ENCODE peak calls at places on chromosomes 11 and 22, in ten cellular contexts. V, G, Q, C, J, X, O, W, F and U are unnamed samples.
A peak's percentile ranks its signal among the peaks of the same experiment; 100 is the strongest.

GRCh38 chr22:29306830-29307657 is 594 bp downstream of the GAS2L1 start:
- DNase-seq in V (peak; percentile 76), G (peak; percentile 8), Q (peak; percentile 91), C (peak; percentile 73), J (peak; percentile 64), X (peak; percentile 85), O (peak; percentile 43), W (peak; percentile 76), F (peak; percentile 71), U (peak; percentile 86)

GRCh38 chr11:104602643-104603042 is 295.6 kb downstream of the CASP12 start:
- DNase-seq in V (no peak), G (no peak), Q (no peak), C (no peak), J (no peak), X (no peak), O (no peak), W (no peak), F (no peak), U (no peak)

GRCh38 chr22:46457502-46458488 is 79.6 kb downstream of the CELSR1 start:
- DNase-seq in V (peak; percentile 93), G (no peak), Q (no peak), C (no peak), J (no peak), X (no peak), O (peak; percentile 75), W (peak; percentile 78), F (peak; percentile 29), U (no peak)

GRCh38 chr11:46127150-46127638 is 5.9 kb upstream of the PHF21A start:
- DNase-seq in V (peak; percentile 73), G (peak; percentile 16), Q (no peak), C (peak; percentile 58), J (peak; percentile 91), X (no peak), O (peak; percentile 48), W (peak; percentile 67), F (peak; percentile 66), U (peak; percentile 77)

GRCh38 chr22:39151329-39151975 is 1.0 kb downstream of the CBX7 start:
- DNase-seq in V (no peak), G (no peak), Q (peak; percentile 48), C (no peak), J (no peak), X (no peak), O (no peak), W (no peak), F (no peak), U (peak; percentile 80)

GRCh38 chr11:61776561-61777075 is 15.8 kb downstream of the TMEM258 start:
- DNase-seq in V (peak; percentile 37), G (no peak), Q (peak; percentile 94), C (peak; percentile 41), J (peak; percentile 81), X (peak; percentile 80), O (peak; percentile 54), W (peak; percentile 63), F (peak; percentile 61), U (no peak)

GRCh38 chr11:116373107-116373506 is 399.7 kb downstream of the BUD13 start:
- DNase-seq in V (no peak), G (no peak), Q (no peak), C (no peak), J (no peak), X (no peak), O (no peak), W (no peak), F (no peak), U (no peak)

GRCh38 chr11:30876228-30876627 is 290.1 kb upstream of the MPPED2 start:
- DNase-seq in V (no peak), G (no peak), Q (no peak), C (no peak), J (no peak), X (no peak), O (no peak), W (no peak), F (no peak), U (no peak)

GRCh38 chr11:130832571-130833432 is 83.5 kb downstream of the SNX19 start:
- DNase-seq in V (no peak), G (no peak), Q (no peak), C (no peak), J (no peak), X (no peak), O (peak; percentile 12), W (no peak), F (no peak), U (no peak)

GRCh38 chr11:4060182-4060923 is 34.2 kb upstream of the RRM1 start:
- DNase-seq in V (no peak), G (no peak), Q (no peak), C (no peak), J (no peak), X (no peak), O (no peak), W (no peak), F (no peak), U (no peak)

GRCh38 chr11:45663486-45664375 is 1.7 kb downstream of the CHST1 start:
- DNase-seq in V (no peak), G (no peak), Q (no peak), C (no peak), J (no peak), X (no peak), O (no peak), W (no peak), F (no peak), U (no peak)

GRCh38 chr11:62556102-62556871 is 9.7 kb upstream of the AHNAK start:
- DNase-seq in V (peak; percentile 96), G (peak; percentile 84), Q (peak; percentile 95), C (peak; percentile 94), J (peak; percentile 95), X (peak; percentile 61), O (peak; percentile 97), W (peak; percentile 94), F (peak; percentile 95), U (peak; percentile 96)

GRCh38 chr22:42932857-42933782 is 76.0 kb upstream of the ARFGAP3 start:
- DNase-seq in V (no peak), G (no peak), Q (peak; percentile 34), C (no peak), J (no peak), X (no peak), O (peak; percentile 10), W (no peak), F (peak; percentile 33), U (peak; percentile 87)

GRCh38 chr11:78790784-78791183 is 216.1 kb upstream of the NARS2 start:
- DNase-seq in V (no peak), G (no peak), Q (no peak), C (peak; percentile 50), J (no peak), X (no peak), O (no peak), W (no peak), F (no peak), U (no peak)

GRCh38 chr11:109096266-109096665 is 325.7 kb upstream of the C11orf87 start:
- DNase-seq in V (no peak), G (no peak), Q (no peak), C (no peak), J (no peak), X (no peak), O (no peak), W (no peak), F (no peak), U (no peak)

GRCh38 chr11:20003357-20003756 is 156.9 kb downstream of the DBX1 start:
- DNase-seq in V (peak; percentile 74), G (no peak), Q (no peak), C (no peak), J (no peak), X (no peak), O (no peak), W (no peak), F (no peak), U (no peak)

GRCh38 chr22:22018825-22019658 is 36.5 kb upstream of the TOP3B start:
- DNase-seq in V (no peak), G (no peak), Q (no peak), C (no peak), J (no peak), X (no peak), O (no peak), W (no peak), F (no peak), U (no peak)

DNA sequence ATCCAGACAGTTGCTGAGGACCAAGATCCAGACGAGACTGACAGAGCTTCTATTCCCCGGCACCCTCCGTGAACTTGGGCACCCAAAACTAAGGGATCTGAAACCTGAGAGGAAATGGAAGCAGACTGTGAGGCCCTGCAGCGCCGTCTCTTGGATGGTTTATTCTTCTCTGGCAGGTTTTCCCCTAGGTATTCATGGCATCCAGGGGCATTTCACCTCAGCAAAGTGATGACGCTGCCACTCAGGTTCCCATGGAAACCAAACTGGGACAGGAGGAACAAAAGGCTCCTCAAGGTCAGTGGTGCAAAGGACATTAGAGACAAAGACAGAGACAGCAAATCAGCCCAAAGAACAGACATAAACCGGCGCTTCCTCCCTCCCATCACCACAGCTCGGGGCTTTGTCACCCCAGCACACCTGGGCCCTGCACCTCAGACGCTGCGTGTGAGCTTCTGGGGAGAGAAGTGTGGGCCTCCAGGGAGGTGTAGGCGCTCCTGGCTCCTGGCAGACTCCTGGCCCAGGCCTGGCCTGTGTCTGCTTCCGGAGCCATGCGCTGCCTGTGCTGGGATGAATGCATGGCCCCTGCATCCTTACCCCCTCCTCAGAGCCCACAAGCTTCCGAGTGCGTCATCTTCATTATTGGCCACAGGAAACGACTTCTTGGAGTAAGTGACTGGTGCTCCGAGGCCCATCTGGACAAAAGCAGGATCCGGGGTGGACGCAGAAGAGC is 6.0 kb downstream of the TP53AIP1 start:
- DNase-seq in V (no peak), G (no peak), Q (peak; percentile 89), C (no peak), J (no peak), X (no peak), O (no peak), W (no peak), F (no peak), U (peak; percentile 72)
- TF ChIP-seq CTCF in V (no peak), G (no peak), Q (no peak), C (no peak), J (no peak), X (no peak), O (no peak), W (no peak), F (no peak), U (no peak)

GRCh38 chr11:102544594-102544993 is 14.0 kb upstream of the MMP7 start:
- DNase-seq in V (no peak), G (no peak), Q (no peak), C (no peak), J (no peak), X (no peak), O (no peak), W (no peak), F (no peak), U (no peak)
- TF ChIP-seq CTCF in V (no peak), G (no peak), Q (no peak), C (no peak), J (no peak), X (no peak), O (no peak), W (no peak), F (no peak), U (no peak)

DNA sequence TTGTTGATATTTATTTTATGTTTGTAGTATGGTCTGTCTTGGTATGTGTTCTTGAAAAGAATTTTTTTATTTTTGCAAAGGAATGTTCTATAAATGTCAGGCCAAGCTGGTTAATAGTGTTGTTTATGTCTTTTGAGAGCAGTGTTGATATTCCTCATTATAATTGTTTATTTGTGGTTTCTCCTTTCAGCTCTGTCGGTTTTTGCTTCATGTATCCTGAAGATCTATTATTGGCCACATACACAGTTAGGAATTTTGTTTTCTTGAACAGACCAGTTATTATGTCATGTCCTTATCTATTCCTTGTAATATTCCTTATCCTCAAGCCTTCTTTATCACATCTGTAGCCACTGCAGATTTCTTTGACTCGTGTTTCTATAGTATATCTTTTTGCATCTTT is 56.5 kb downstream of the PDHX start:
- DNase-seq in V (no peak), G (peak; percentile 62), Q (no peak), C (no peak), J (no peak), X (no peak), O (peak; percentile 86), W (no peak), F (peak; percentile 63), U (no peak)
- TF ChIP-seq CTCF in V (no peak), G (no peak), Q (no peak), C (no peak), J (no peak), X (no peak), O (no peak), W (no peak), F (no peak), U (no peak)

GRCh38 chr11:67265633-67266423 is 445 bp upstream of the GRK2 start:
- DNase-seq in V (peak; percentile 46), G (no peak), Q (peak; percentile 93), C (peak; percentile 81), J (peak; percentile 55), X (peak; percentile 92), O (no peak), W (peak; percentile 88), F (peak; percentile 43), U (peak; percentile 97)
- TF ChIP-seq CTCF in V (peak; percentile 36), G (peak; percentile 57), Q (peak; percentile 76), C (peak; percentile 74), J (peak; percentile 79), X (peak; percentile 67), O (peak; percentile 81), W (peak; percentile 77), F (peak; percentile 49), U (peak; percentile 79)